ENCODE peak calls at places on chromosomes 3 and 15, in five cellular contexts. One of them, this sample, is unnamed.

GRCh38 chr3:71186816-71187215 is 396.7 kb downstream of the FOXP1 start:
- DNase-seq in tibial artery: no peak
- DNase-seq in cardiac fibroblast: no peak
- DNase-seq in gastrocnemius medialis: no peak
- DNase-seq in mammary epithelial cell: peak
- DNase-seq in this sample: no peak

GRCh38 chr15:77753238-77753873 is 120.6 kb upstream of the LINGO1 start:
- DNase-seq in mammary epithelial cell: peak
- DNase-seq in cardiac fibroblast: peak
- DNase-seq in tibial artery: no peak
- DNase-seq in gastrocnemius medialis: no peak
- DNase-seq in this sample: no peak

GRCh38 chr3:4693620-4694019 is 200.5 kb downstream of the ITPR1 start:
- DNase-seq in gastrocnemius medialis: no peak
- DNase-seq in tibial artery: no peak
- DNase-seq in cardiac fibroblast: no peak
- DNase-seq in mammary epithelial cell: no peak
- DNase-seq in this sample: no peak

GRCh38 chr3:42492508-42493080 is 9.8 kb upstream of the VIPR1 start:
- DNase-seq in cardiac fibroblast: no peak
- DNase-seq in mammary epithelial cell: no peak
- DNase-seq in tibial artery: no peak
- DNase-seq in gastrocnemius medialis: no peak
- DNase-seq in this sample: no peak

GRCh38 chr3:71989165-71989564 is 204.2 kb upstream of the PROK2 start:
- DNase-seq in tibial artery: no peak
- DNase-seq in cardiac fibroblast: peak
- DNase-seq in gastrocnemius medialis: no peak
- DNase-seq in mammary epithelial cell: peak
- DNase-seq in this sample: no peak

GRCh38 chr3:23624305-23624704 is 181.4 kb upstream of the UBE2E1 start:
- DNase-seq in mammary epithelial cell: peak
- DNase-seq in tibial artery: no peak
- DNase-seq in gastrocnemius medialis: no peak
- DNase-seq in cardiac fibroblast: no peak
- DNase-seq in this sample: no peak

GRCh38 chr3:115052906-115053305 is 94.2 kb downstream of the ZBTB20 start:
- DNase-seq in tibial artery: no peak
- DNase-seq in mammary epithelial cell: no peak
- DNase-seq in cardiac fibroblast: no peak
- DNase-seq in gastrocnemius medialis: no peak
- DNase-seq in this sample: no peak

GRCh38 chr15:70474367-70474681 is 289.0 kb downstream of the UACA start:
- DNase-seq in gastrocnemius medialis: no peak
- DNase-seq in tibial artery: no peak
- DNase-seq in mammary epithelial cell: no peak
- DNase-seq in cardiac fibroblast: no peak
- DNase-seq in this sample: no peak

GRCh38 chr3:55164191-55164590 is 236.3 kb upstream of the LRTM1 start:
- DNase-seq in mammary epithelial cell: no peak
- DNase-seq in cardiac fibroblast: no peak
- DNase-seq in tibial artery: no peak
- DNase-seq in gastrocnemius medialis: no peak
- DNase-seq in this sample: no peak

GRCh38 chr15:64246364-64247189 is 83.8 kb upstream of the PPIB start:
- DNase-seq in gastrocnemius medialis: no peak
- DNase-seq in mammary epithelial cell: peak
- DNase-seq in cardiac fibroblast: peak
- DNase-seq in tibial artery: no peak
- DNase-seq in this sample: no peak

GRCh38 chr15:63900306-63900705 is 66.6 kb upstream of the HERC1 start:
- DNase-seq in tibial artery: peak
- DNase-seq in gastrocnemius medialis: no peak
- DNase-seq in mammary epithelial cell: no peak
- DNase-seq in cardiac fibroblast: no peak
- DNase-seq in this sample: no peak

GRCh38 chr3:5122030-5122740 is at the start of gene ARL8B:
- DNase-seq in tibial artery: peak
- DNase-seq in gastrocnemius medialis: peak
- DNase-seq in mammary epithelial cell: peak
- DNase-seq in cardiac fibroblast: peak
- DNase-seq in this sample: peak

GRCh38 chr15:45499426-45499825 is 23.1 kb downstream of the SLC30A4 start:
- DNase-seq in cardiac fibroblast: peak
- DNase-seq in tibial artery: no peak
- DNase-seq in mammary epithelial cell: no peak
- DNase-seq in gastrocnemius medialis: no peak
- DNase-seq in this sample: no peak

GRCh38 chr3:71545330-71545729 is 38.2 kb downstream of the FOXP1 start:
- DNase-seq in gastrocnemius medialis: no peak
- DNase-seq in tibial artery: no peak
- DNase-seq in cardiac fibroblast: no peak
- DNase-seq in mammary epithelial cell: no peak
- DNase-seq in this sample: no peak

GRCh38 chr3:71069797-71070196 is 513.7 kb downstream of the FOXP1 start:
- DNase-seq in tibial artery: peak
- DNase-seq in mammary epithelial cell: peak
- DNase-seq in cardiac fibroblast: peak
- DNase-seq in gastrocnemius medialis: peak
- DNase-seq in this sample: peak

GRCh38 chr3:156865732-156866131 is 39.6 kb downstream of the LEKR1 start:
- DNase-seq in gastrocnemius medialis: no peak
- DNase-seq in tibial artery: no peak
- DNase-seq in cardiac fibroblast: peak
- DNase-seq in mammary epithelial cell: no peak
- DNase-seq in this sample: no peak

GRCh38 chr15:50148362-50148963 is 29.4 kb upstream of the ATP8B4 start:
- DNase-seq in cardiac fibroblast: peak
- DNase-seq in mammary epithelial cell: peak
- DNase-seq in gastrocnemius medialis: no peak
- DNase-seq in tibial artery: no peak
- DNase-seq in this sample: no peak

GRCh38 chr15:83613716-83614115 is 40.2 kb upstream of the ADAMTSL3 start:
- DNase-seq in gastrocnemius medialis: no peak
- DNase-seq in cardiac fibroblast: peak
- DNase-seq in mammary epithelial cell: no peak
- DNase-seq in tibial artery: no peak
- DNase-seq in this sample: no peak

GRCh38 chr15:77986891-77987764 is 90.4 kb downstream of the TBC1D2B start:
- DNase-seq in cardiac fibroblast: no peak
- DNase-seq in mammary epithelial cell: no peak
- DNase-seq in tibial artery: peak
- DNase-seq in gastrocnemius medialis: no peak
- DNase-seq in this sample: no peak

GRCh38 chr15:95085056-95085455 is 853.7 kb downstream of the MCTP2 start:
- DNase-seq in gastrocnemius medialis: no peak
- DNase-seq in tibial artery: no peak
- DNase-seq in cardiac fibroblast: no peak
- DNase-seq in mammary epithelial cell: no peak
- DNase-seq in this sample: no peak

GRCh38 chr3:10937141-10937825 is 55.3 kb upstream of the SLC6A1 start:
- DNase-seq in cardiac fibroblast: no peak
- DNase-seq in tibial artery: no peak
- DNase-seq in mammary epithelial cell: no peak
- DNase-seq in gastrocnemius medialis: no peak
- DNase-seq in this sample: no peak

GRCh38 chr15:73515520-73515919 is 72.6 kb downstream of the REC114 start:
- DNase-seq in mammary epithelial cell: no peak
- DNase-seq in cardiac fibroblast: no peak
- DNase-seq in gastrocnemius medialis: no peak
- DNase-seq in tibial artery: no peak
- DNase-seq in this sample: no peak

GRCh38 chr3:181558870-181559269 is 152.9 kb upstream of the SOX2 start:
- DNase-seq in mammary epithelial cell: no peak
- DNase-seq in cardiac fibroblast: no peak
- DNase-seq in tibial artery: no peak
- DNase-seq in gastrocnemius medialis: no peak
- DNase-seq in this sample: no peak

GRCh38 chr3:127264292-127264691 is 23.6 kb downstream of the PRR20G start:
- DNase-seq in tibial artery: no peak
- DNase-seq in gastrocnemius medialis: no peak
- DNase-seq in mammary epithelial cell: peak
- DNase-seq in cardiac fibroblast: no peak
- DNase-seq in this sample: no peak

GRCh38 chr3:189334064-189334920 is 162.5 kb downstream of the TPRG1 start:
- DNase-seq in mammary epithelial cell: peak
- DNase-seq in cardiac fibroblast: no peak
- DNase-seq in tibial artery: no peak
- DNase-seq in gastrocnemius medialis: no peak
- DNase-seq in this sample: no peak

GRCh38 chr15:65318870-65319356 is 14.4 kb downstream of the RNU5B-1 start:
- DNase-seq in gastrocnemius medialis: peak
- DNase-seq in mammary epithelial cell: peak
- DNase-seq in tibial artery: peak
- DNase-seq in cardiac fibroblast: peak
- DNase-seq in this sample: peak

GRCh38 chr15:73908030-73908821 is 18.0 kb upstream of the LOXL1 start:
- DNase-seq in tibial artery: peak
- DNase-seq in gastrocnemius medialis: peak
- DNase-seq in mammary epithelial cell: peak
- DNase-seq in cardiac fibroblast: peak
- DNase-seq in this sample: peak

GRCh38 chr3:16402451-16402850 is 111.0 kb downstream of the RFTN1 start:
- DNase-seq in gastrocnemius medialis: no peak
- DNase-seq in cardiac fibroblast: peak
- DNase-seq in tibial artery: no peak
- DNase-seq in mammary epithelial cell: peak
- DNase-seq in this sample: no peak

GRCh38 chr15:80604583-80605506 is 90.3 kb upstream of the ABHD17C start:
- DNase-seq in cardiac fibroblast: no peak
- DNase-seq in gastrocnemius medialis: no peak
- DNase-seq in mammary epithelial cell: no peak
- DNase-seq in tibial artery: no peak
- DNase-seq in this sample: no peak

GRCh38 chr3:194212021-194212868 is 76.3 kb downstream of the HES1 start:
- DNase-seq in mammary epithelial cell: no peak
- DNase-seq in gastrocnemius medialis: no peak
- DNase-seq in cardiac fibroblast: no peak
- DNase-seq in tibial artery: no peak
- DNase-seq in this sample: no peak

GRCh38 chr15:34799149-34799824 is 3.9 kb upstream of the ACTC1 start:
- DNase-seq in mammary epithelial cell: no peak
- DNase-seq in gastrocnemius medialis: no peak
- DNase-seq in tibial artery: peak
- DNase-seq in cardiac fibroblast: peak
- DNase-seq in this sample: peak
- H3K4me3 ChIP-seq in mammary epithelial cell: no peak
- H3K4me3 ChIP-seq in gastrocnemius medialis: no peak
- H3K4me3 ChIP-seq in tibial artery: no peak
- H3K4me3 ChIP-seq in cardiac fibroblast: no peak
- H3K4me3 ChIP-seq in this sample: no peak

GRCh38 chr3:169965562-169965961 is 1.0 kb upstream of the SEC62 start:
- DNase-seq in mammary epithelial cell: no peak
- DNase-seq in gastrocnemius medialis: no peak
- DNase-seq in cardiac fibroblast: no peak
- DNase-seq in tibial artery: no peak
- DNase-seq in this sample: no peak
- H3K4me3 ChIP-seq in mammary epithelial cell: no peak
- H3K4me3 ChIP-seq in gastrocnemius medialis: peak
- H3K4me3 ChIP-seq in cardiac fibroblast: no peak
- H3K4me3 ChIP-seq in tibial artery: peak
- H3K4me3 ChIP-seq in this sample: peak

GRCh38 chr3:124752051-124752450 is 21.8 kb downstream of the UMPS start:
- DNase-seq in cardiac fibroblast: no peak
- DNase-seq in gastrocnemius medialis: no peak
- DNase-seq in mammary epithelial cell: no peak
- DNase-seq in tibial artery: no peak
- DNase-seq in this sample: no peak
- H3K4me3 ChIP-seq in cardiac fibroblast: no peak
- H3K4me3 ChIP-seq in gastrocnemius medialis: no peak
- H3K4me3 ChIP-seq in mammary epithelial cell: no peak
- H3K4me3 ChIP-seq in tibial artery: no peak
- H3K4me3 ChIP-seq in this sample: no peak

GRCh38 chr15:68053997-68054657 is at the start of gene PIAS1:
- DNase-seq in tibial artery: peak
- DNase-seq in cardiac fibroblast: peak
- DNase-seq in mammary epithelial cell: peak
- DNase-seq in gastrocnemius medialis: peak
- DNase-seq in this sample: peak
- H3K4me3 ChIP-seq in tibial artery: peak
- H3K4me3 ChIP-seq in cardiac fibroblast: peak
- H3K4me3 ChIP-seq in mammary epithelial cell: peak
- H3K4me3 ChIP-seq in gastrocnemius medialis: peak
- H3K4me3 ChIP-seq in this sample: peak

GRCh38 chr3:29711255-29711771 is 430.4 kb downstream of the RBMS3 start:
- DNase-seq in mammary epithelial cell: no peak
- DNase-seq in cardiac fibroblast: peak
- DNase-seq in gastrocnemius medialis: no peak
- DNase-seq in tibial artery: peak
- DNase-seq in this sample: no peak
- H3K4me3 ChIP-seq in mammary epithelial cell: no peak
- H3K4me3 ChIP-seq in cardiac fibroblast: no peak
- H3K4me3 ChIP-seq in gastrocnemius medialis: no peak
- H3K4me3 ChIP-seq in tibial artery: no peak
- H3K4me3 ChIP-seq in this sample: no peak

GRCh38 chr3:133745981-133746721 is at the start of gene TF:
- DNase-seq in cardiac fibroblast: peak
- DNase-seq in tibial artery: no peak
- DNase-seq in gastrocnemius medialis: no peak
- DNase-seq in mammary epithelial cell: no peak
- DNase-seq in this sample: no peak
- H3K4me3 ChIP-seq in cardiac fibroblast: no peak
- H3K4me3 ChIP-seq in tibial artery: no peak
- H3K4me3 ChIP-seq in gastrocnemius medialis: no peak
- H3K4me3 ChIP-seq in mammary epithelial cell: peak
- H3K4me3 ChIP-seq in this sample: peak